ENCODE peak calls at places on chromosomes 4 and X, in ten cellular contexts. J is caudate nucleus; T is GM13976; B is NCI-H1436 treated with DMSO at 0.1 percent for 48 hours; H is transverse colon; U is neural crest cell; Z is stimulated activated CD4-positive, alpha-beta T cell treated with anti-CD3 and anti-CD28 coated beads, Interleukin-15, amount 100 ng/mL, for 24 hours; W is islet precursor cell; D is BJ; R is lung microvascular endothelial cell. I is an unnamed sample.

GRCh38 chrX:45748443-45748842 is 547.8 kb upstream of the DIPK2B start:
- DNase-seq in J (no peak), T (no peak), B (no peak), H (no peak), U (no peak), Z (no peak), W (no peak), D (no peak), R (peak; percentile 0), I (no peak)

GRCh38 chr4:16157609-16158503 is 68.4 kb downstream of the TAPT1 start:
- DNase-seq in J (no peak), T (no peak), B (no peak), H (no peak), U (no peak), Z (no peak), W (no peak), D (no peak), R (no peak), I (no peak)

GRCh38 chrX:134626434-134626833 is 31.8 kb downstream of the PLAC1 start:
- DNase-seq in J (no peak), T (no peak), B (no peak), H (no peak), U (no peak), Z (no peak), W (no peak), D (no peak), R (no peak), I (no peak)

GRCh38 chr4:978957-979701 is 5.8 kb upstream of the DGKQ start:
- DNase-seq in J (no peak), T (no peak), B (no peak), H (no peak), U (no peak), Z (no peak), W (peak; percentile 77), D (no peak), R (peak; percentile 55), I (no peak)

GRCh38 chrX:135520022-135520552 is 373 bp upstream of the INTS6L start:
- DNase-seq in J (no peak), T (no peak), B (no peak), H (no peak), U (no peak), Z (no peak), W (no peak), D (no peak), R (peak; percentile 39), I (no peak)

GRCh38 chrX:24145340-24146186 is 4.0 kb upstream of the ZFX start:
- DNase-seq in J (no peak), T (no peak), B (no peak), H (no peak), U (no peak), Z (no peak), W (no peak), D (peak; percentile 14), R (peak; percentile 54), I (no peak)

GRCh38 chrX:84258708-84259107 is 70.7 kb upstream of the RPS6KA6 start:
- DNase-seq in J (no peak), T (no peak), B (no peak), H (no peak), U (no peak), Z (no peak), W (no peak), D (no peak), R (no peak), I (no peak)

GRCh38 chrX:10534611-10535010 is 85.8 kb downstream of the MID1 start:
- DNase-seq in J (no peak), T (no peak), B (no peak), H (no peak), U (no peak), Z (no peak), W (no peak), D (no peak), R (no peak), I (no peak)

GRCh38 chrX:119693032-119693995 is at the start of gene SEPTIN6:
- DNase-seq in J (no peak), T (peak; percentile 88), B (peak; percentile 21), H (peak; percentile 82), U (peak; percentile 65), Z (peak; percentile 85), W (peak; percentile 88), D (no peak), R (peak; percentile 67), I (peak; percentile 70)

GRCh38 chr4:10079951-10080873 is 36.4 kb downstream of the WDR1 start:
- DNase-seq in J (no peak), T (peak; percentile 19), B (no peak), H (no peak), U (no peak), Z (no peak), W (peak; percentile 34), D (no peak), R (no peak), I (no peak)

GRCh38 chrX:39782276-39782675 is 315.5 kb downstream of the BCOR start:
- DNase-seq in J (no peak), T (no peak), B (no peak), H (no peak), U (no peak), Z (no peak), W (no peak), D (no peak), R (no peak), I (no peak)

GRCh38 chr4:8308856-8309771 is 39.6 kb downstream of the HTRA3 start:
- DNase-seq in J (no peak), T (no peak), B (no peak), H (no peak), U (no peak), Z (no peak), W (no peak), D (no peak), R (no peak), I (no peak)

GRCh38 chr4:83455300-83456183 is at the start of the genes HELQ and MRPS18C:
- DNase-seq in J (peak; percentile 94), T (peak; percentile 92), B (peak; percentile 96), H (peak; percentile 97), U (peak; percentile 77), Z (peak; percentile 96), W (peak; percentile 98), D (peak; percentile 92), R (peak; percentile 99), I (peak; percentile 91)

GRCh38 chrX:34873500-34874225 is 68.9 kb upstream of the FAM47B start:
- DNase-seq in J (no peak), T (no peak), B (no peak), H (no peak), U (no peak), Z (no peak), W (no peak), D (no peak), R (no peak), I (no peak)

GRCh38 chrX:103215037-103215767 is at the start of gene BEX4:
- DNase-seq in J (peak; percentile 81), T (peak; percentile 83), B (peak; percentile 9), H (peak; percentile 88), U (peak; percentile 67), Z (peak; percentile 87), W (peak; percentile 94), D (no peak), R (peak; percentile 64), I (peak; percentile 81)

GRCh38 chr4:143207555-143207954 is 22.8 kb downstream of the USP38 start:
- DNase-seq in J (no peak), T (no peak), B (no peak), H (no peak), U (no peak), Z (no peak), W (no peak), D (no peak), R (peak; percentile 18), I (no peak)

GRCh38 chr4:173494013-173494970 is 35.7 kb downstream of the HAND2 start:
- DNase-seq in J (no peak), T (peak; percentile 80), B (peak; percentile 8), H (peak; percentile 71), U (no peak), Z (peak; percentile 69), W (peak; percentile 85), D (no peak), R (peak; percentile 64), I (no peak)

GRCh38 chrX:40105791-40106676 is 8.3 kb upstream of the BCOR start:
- DNase-seq in J (peak; percentile 63), T (peak; percentile 72), B (no peak), H (peak; percentile 78), U (peak; percentile 49), Z (peak; percentile 78), W (no peak), D (no peak), R (peak; percentile 51), I (no peak)

GRCh38 chrX:1535241-1536041 is 1.5 kb downstream of the P2RY8 start:
- DNase-seq in J (no peak), T (peak; percentile 51), B (no peak), H (peak; percentile 39), U (no peak), Z (peak; percentile 62), W (no peak), D (no peak), R (no peak), I (no peak)

GRCh38 chr4:20075479-20075878 is 176.2 kb upstream of the SLIT2 start:
- DNase-seq in J (no peak), T (no peak), B (no peak), H (no peak), U (no peak), Z (no peak), W (no peak), D (no peak), R (peak; percentile 16), I (no peak)

GRCh38 chrX:100649550-100650356 is 5.8 kb downstream of the SRPX2 start:
- DNase-seq in J (no peak), T (no peak), B (no peak), H (peak; percentile 75), U (no peak), Z (no peak), W (peak; percentile 70), D (peak; percentile 75), R (peak; percentile 95), I (no peak)

GRCh38 chr4:183355405-183355804 is 33.2 kb upstream of the CLDN24 start:
- DNase-seq in J (no peak), T (no peak), B (no peak), H (no peak), U (no peak), Z (no peak), W (no peak), D (no peak), R (peak; percentile 90), I (no peak)

GRCh38 chr4:2595436-2595835 is 59.0 kb downstream of the FAM193A start:
- DNase-seq in J (no peak), T (no peak), B (no peak), H (no peak), U (no peak), Z (no peak), W (peak; percentile 80), D (no peak), R (no peak), I (no peak)

GRCh38 chrX:15160558-15160957 is 109.3 kb downstream of the ASB9 start:
- DNase-seq in J (no peak), T (no peak), B (no peak), H (no peak), U (no peak), Z (no peak), W (no peak), D (no peak), R (no peak), I (no peak)

GRCh38 chrX:15914486-15914885 is 59.9 kb upstream of the AP1S2 start:
- DNase-seq in J (no peak), T (no peak), B (no peak), H (no peak), U (no peak), Z (no peak), W (no peak), D (no peak), R (no peak), I (no peak)

GRCh38 chr4:68445111-68445510 is 2.2 kb upstream of the TMPRSS11E start:
- DNase-seq in J (no peak), T (no peak), B (no peak), H (no peak), U (no peak), Z (no peak), W (no peak), D (no peak), R (no peak), I (no peak)

GRCh38 chr4:153448003-153448731 is 18.0 kb upstream of the TMEM131L start:
- DNase-seq in J (no peak), T (no peak), B (peak; percentile 67), H (no peak), U (no peak), Z (no peak), W (no peak), D (no peak), R (no peak), I (no peak)

GRCh38 chr4:52370576-52370975 is 288.5 kb downstream of the USP46 start:
- DNase-seq in J (no peak), T (no peak), B (no peak), H (no peak), U (no peak), Z (no peak), W (no peak), D (no peak), R (no peak), I (no peak)

I was measured in NT2/D1.